ENCODE peak calls at places on chromosomes 5 and 9, in ten cellular contexts. O is stimulated activated memory B cell treated with anti-CD40 and anti-IgM and Interleukin-4, amounts not matched to agents 10 μg/mL and 1 μg/mL and 100 μg/mL, for 72 hours; L is activated CD8-positive, alpha-beta T cell treated with anti-CD3 and anti-CD28 coated beads for 36 hours; M is stimulated activated naive CD8-positive, alpha-beta T cell treated with anti-CD3 and anti-CD28 coated beads, Interleukin-15, Interleukin-2, amounts not matched to agents 100 U/mL and 50 U/mL, for 24 hours; P is left lung; G is left cardiac atrium; I is GM12878; S is gastroesophageal sphincter; Q is HepG2; B is activated CD4-positive, alpha-beta T cell treated with anti-CD3 and anti-CD28 coated beads for 36 hours. A is an unnamed sample.

GRCh38 chr9:116005267-116005666 is 148.3 kb upstream of the PAPPA start:
- ATAC-seq in O (no peak), L (no peak), M (no peak), P (no peak), G (no peak), I (no peak), S (no peak), Q (no peak), B (no peak), A (no peak)

GRCh38 chr5:163105456-163105855 is 331.9 kb upstream of the CCNG1 start:
- ATAC-seq in O (no peak), L (no peak), M (no peak), P (peak; percentile 37), G (peak; percentile 63), I (peak; percentile 50), S (no peak), Q (no peak), B (no peak), A (no peak)

GRCh38 chr9:120434532-120434931 is 145.4 kb downstream of the CDK5RAP2 start:
- ATAC-seq in O (no peak), L (no peak), M (no peak), P (peak; percentile 58), G (peak; percentile 93), I (no peak), S (peak; percentile 60), Q (no peak), B (no peak), A (no peak)

GRCh38 chr5:148903587-148903986 is 77.2 kb downstream of the ADRB2 start:
- ATAC-seq in O (no peak), L (no peak), M (no peak), P (peak; percentile 93), G (peak; percentile 35), I (no peak), S (no peak), Q (no peak), B (no peak), A (no peak)

GRCh38 chr9:94153905-94154304 is 69.6 kb downstream of the PTPDC1 start:
- ATAC-seq in O (peak; percentile 83), L (peak; percentile 37), M (no peak), P (no peak), G (no peak), I (no peak), S (no peak), Q (no peak), B (no peak), A (no peak)

GRCh38 chr5:1723957-1724821 is 75.4 kb downstream of the MRPL36 start:
- ATAC-seq in O (no peak), L (peak; percentile 34), M (peak; percentile 11), P (no peak), G (no peak), I (no peak), S (no peak), Q (peak; percentile 21), B (peak; percentile 49), A (no peak)

GRCh38 chr5:25448646-25449045 is 803.9 kb upstream of the CDH10 start:
- ATAC-seq in O (no peak), L (no peak), M (no peak), P (peak; percentile 19), G (no peak), I (no peak), S (no peak), Q (no peak), B (no peak), A (no peak)

GRCh38 chr5:138874771-138875628 is at the start of gene LRRTM2:
- ATAC-seq in O (no peak), L (no peak), M (no peak), P (no peak), G (no peak), I (no peak), S (no peak), Q (no peak), B (no peak), A (no peak)

GRCh38 chr5:33891731-33892418 is at the start of gene ADAMTS12:
- ATAC-seq in O (no peak), L (no peak), M (no peak), P (peak; percentile 66), G (peak; percentile 90), I (peak; percentile 27), S (peak; percentile 73), Q (no peak), B (no peak), A (no peak)

GRCh38 chr9:14240491-14240890 is 73.5 kb downstream of the NFIB start:
- ATAC-seq in O (no peak), L (no peak), M (no peak), P (no peak), G (peak; percentile 63), I (no peak), S (no peak), Q (no peak), B (no peak), A (no peak)

GRCh38 chr5:170247363-170247762 is 14.6 kb downstream of the C5orf58 start:
- ATAC-seq in O (no peak), L (no peak), M (no peak), P (no peak), G (no peak), I (no peak), S (peak; percentile 39), Q (no peak), B (no peak), A (no peak)

GRCh38 chr5:157354825-157355224 is 88.9 kb downstream of the CYFIP2 start:
- ATAC-seq in O (no peak), L (no peak), M (no peak), P (no peak), G (no peak), I (no peak), S (no peak), Q (peak; percentile 65), B (no peak), A (no peak)

GRCh38 chr5:24765219-24765618 is 120.4 kb upstream of the CDH10 start:
- ATAC-seq in O (no peak), L (no peak), M (no peak), P (no peak), G (no peak), I (no peak), S (no peak), Q (no peak), B (no peak), A (no peak)

GRCh38 chr5:107812570-107813141 is 141.9 kb upstream of the EFNA5 start:
- ATAC-seq in O (no peak), L (no peak), M (no peak), P (no peak), G (peak; percentile 89), I (peak; percentile 88), S (no peak), Q (no peak), B (no peak), A (no peak)

GRCh38 chr5:101678494-101679193 is 617.4 kb downstream of the SLCO4C1 start:
- ATAC-seq in O (no peak), L (peak; percentile 47), M (peak; percentile 28), P (peak; percentile 98), G (peak; percentile 63), I (peak; percentile 84), S (no peak), Q (peak; percentile 98), B (no peak), A (peak; percentile 32)

GRCh38 chr5:94422819-94423218 is 195.6 kb downstream of the KIAA0825 start:
- ATAC-seq in O (no peak), L (no peak), M (no peak), P (peak; percentile 89), G (no peak), I (no peak), S (no peak), Q (no peak), B (no peak), A (peak; percentile 47)

GRCh38 chr9:4844439-4844838 is 51.7 kb downstream of the RCL1 start:
- ATAC-seq in O (no peak), L (no peak), M (no peak), P (no peak), G (no peak), I (no peak), S (no peak), Q (no peak), B (no peak), A (no peak)

GRCh38 chr9:35645736-35646582 is 4.8 kb downstream of the SIT1 start:
- ATAC-seq in O (peak; percentile 10), L (peak; percentile 3), M (peak; percentile 12), P (peak; percentile 62), G (peak; percentile 36), I (peak; percentile 7), S (peak; percentile 40), Q (peak; percentile 78), B (peak; percentile 10), A (peak; percentile 8)

GRCh38 chr5:3590967-3591900 is 4.4 kb upstream of the IRX1 start:
- ATAC-seq in O (no peak), L (no peak), M (no peak), P (peak; percentile 37), G (no peak), I (no peak), S (peak; percentile 27), Q (no peak), B (no peak), A (no peak)

GRCh38 chr5:126877011-126877410 is 100.1 kb downstream of the LMNB1 start:
- ATAC-seq in O (no peak), L (no peak), M (no peak), P (no peak), G (no peak), I (no peak), S (no peak), Q (no peak), B (no peak), A (no peak)